ENCODE peak calls at places on chromosome 9, in nine cellular contexts. F is epithelial cell of esophagus, L is cardiac muscle cell, Q is aorta, N is hepatocyte, I is AG10803, M is PC-3, W is HFF-Myc, B is choroid plexus epithelial cell. Y is an unnamed sample.

GRCh38 chr9:117278020-117278419 is 136.8 kb downstream of the ASTN2 start:
- DNase-seq in F (no peak), L (no peak), Q (no peak), N (no peak), I (no peak), M (no peak), W (no peak), B (no peak), Y (no peak)

GRCh38 chr9:71734953-71735352 is 33.4 kb downstream of the CEMIP2 start:
- DNase-seq in F (no peak), L (no peak), Q (no peak), N (no peak), I (no peak), M (no peak), W (no peak), B (no peak), Y (no peak)

GRCh38 chr9:21688108-21689102 is 114.0 kb upstream of the MTAP start:
- DNase-seq in F (peak; percentile 87), L (no peak), Q (no peak), N (no peak), I (peak; percentile 98), M (peak; percentile 84), W (peak; percentile 47), B (peak; percentile 70), Y (peak; percentile 96)

GRCh38 chr9:122338989-122339388 is 31.8 kb upstream of the PTGS1 start:
- DNase-seq in F (no peak), L (no peak), Q (no peak), N (no peak), I (peak; percentile 14), M (no peak), W (no peak), B (no peak), Y (no peak)

GRCh38 chr9:33817327-33818166 is 587 bp downstream of the UBE2R2 start:
- DNase-seq in F (peak; percentile 55), L (peak; percentile 77), Q (no peak), N (peak; percentile 75), I (peak; percentile 74), M (peak; percentile 44), W (peak; percentile 25), B (peak; percentile 78), Y (peak; percentile 68)

GRCh38 chr9:115590016-115590415 is 472.1 kb upstream of the TNC start:
- DNase-seq in F (peak; percentile 75), L (no peak), Q (no peak), N (peak; percentile 41), I (peak; percentile 98), M (peak; percentile 79), W (peak; percentile 66), B (peak; percentile 94), Y (peak; percentile 99)

GRCh38 chr9:90830977-90831376 is 29.4 kb downstream of the SYK start:
- DNase-seq in F (no peak), L (no peak), Q (no peak), N (no peak), I (no peak), M (no peak), W (no peak), B (no peak), Y (no peak)

GRCh38 chr9:123926986-123927385 is 2.9 kb downstream of the DENND1A start:
- DNase-seq in F (no peak), L (no peak), Q (no peak), N (no peak), I (no peak), M (no peak), W (no peak), B (no peak), Y (no peak)

GRCh38 chr9:131238402-131239021 is 37.8 kb downstream of the FAM78A start:
- DNase-seq in F (no peak), L (peak; percentile 93), Q (no peak), N (no peak), I (peak; percentile 40), M (no peak), W (no peak), B (peak; percentile 44), Y (no peak)

GRCh38 chr9:5851445-5851844 is 18.5 kb upstream of the ERMP1 start:
- DNase-seq in F (peak; percentile 95), L (no peak), Q (no peak), N (peak; percentile 52), I (peak; percentile 67), M (peak; percentile 57), W (no peak), B (peak; percentile 95), Y (peak; percentile 63)

GRCh38 chr9:135588371-135588770 is 26.8 kb downstream of the PAEP start:
- DNase-seq in F (no peak), L (no peak), Q (peak; percentile 57), N (peak; percentile 3), I (no peak), M (no peak), W (no peak), B (no peak), Y (no peak)

GRCh38 chr9:86854898-86855523 is 92.3 kb downstream of the GAS1 start:
- DNase-seq in F (peak; percentile 48), L (peak; percentile 76), Q (no peak), N (peak; percentile 74), I (peak; percentile 90), M (peak; percentile 18), W (peak; percentile 95), B (peak; percentile 99), Y (peak; percentile 77)

GRCh38 chr9:99105152-99106043 is 485 bp downstream of the TGFBR1 start:
- DNase-seq in F (peak; percentile 72), L (peak; percentile 85), Q (peak; percentile 93), N (peak; percentile 90), I (peak; percentile 85), M (peak; percentile 50), W (no peak), B (peak; percentile 78), Y (peak; percentile 75)

GRCh38 chr9:108553111-108553635 is 302.6 kb downstream of the ACTL7B start:
- DNase-seq in F (peak; percentile 83), L (no peak), Q (no peak), N (no peak), I (no peak), M (no peak), W (no peak), B (no peak), Y (no peak)

GRCh38 chr9:79633558-79633957 is 61.8 kb downstream of the TLE4 start:
- DNase-seq in F (no peak), L (no peak), Q (no peak), N (no peak), I (no peak), M (no peak), W (no peak), B (no peak), Y (no peak)

DNA sequence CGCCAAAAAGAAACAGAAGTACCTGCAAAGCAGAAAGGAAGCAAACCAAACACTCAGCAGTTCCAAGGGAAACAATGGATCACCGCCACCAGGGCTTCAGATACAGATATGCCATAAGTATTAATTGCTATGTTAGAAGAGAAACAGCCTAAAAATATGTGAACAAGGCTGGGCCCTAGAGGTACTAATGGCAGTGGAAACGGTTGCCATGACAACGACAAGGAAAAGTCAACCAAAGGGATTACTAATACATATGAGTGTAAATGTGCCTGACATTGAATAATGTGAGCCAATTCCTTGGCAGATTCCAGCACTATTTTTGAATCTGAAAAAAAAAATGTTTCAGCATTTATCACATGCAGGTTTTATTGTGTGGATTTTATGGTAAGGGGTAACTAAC is 75.0 kb downstream of the CAVIN4 start:
- DNase-seq in F (no peak), L (no peak), Q (no peak), N (no peak), I (no peak), M (no peak), W (no peak), B (no peak), Y (no peak)
- H3K4me3 ChIP-seq in F (no peak overlapping the region), L (no peak overlapping the region), Q (no peak overlapping the region), N (no peak overlapping the region), I (no peak overlapping the region), M (no peak overlapping the region), W (no peak overlapping the region), B (no peak overlapping the region), Y (no peak overlapping the region)

GRCh38 chr9:113501129-113501686 is 37.7 kb downstream of the RGS3 start:
- DNase-seq in F (no peak), L (no peak), Q (no peak), N (no peak), I (no peak), M (no peak), W (no peak), B (no peak), Y (no peak)
- H3K4me3 ChIP-seq in F (no peak overlapping the region), L (no peak overlapping the region), Q (no peak overlapping the region), N (no peak overlapping the region), I (no peak overlapping the region), M (no peak overlapping the region), W (no peak overlapping the region), B (no peak overlapping the region), Y (no peak overlapping the region)

GRCh38 chr9:126745574-126746411 is 59.0 kb upstream of the ZBTB43 start:
- DNase-seq in F (no peak), L (no peak), Q (no peak), N (no peak), I (no peak), M (no peak), W (no peak), B (no peak), Y (no peak)
- H3K4me3 ChIP-seq in F (no peak overlapping the region), L (no peak overlapping the region), Q (no peak overlapping the region), N (no peak overlapping the region), I (no peak overlapping the region), M (no peak overlapping the region), W (no peak overlapping the region), B (no peak overlapping the region), Y (no peak overlapping the region)

GRCh38 chr9:737400-738120 is 103.9 kb upstream of the DMRT1 start:
- DNase-seq in F (no peak), L (no peak), Q (no peak), N (no peak), I (peak; percentile 44), M (no peak), W (no peak), B (no peak), Y (no peak)
- H3K4me3 ChIP-seq in F (no peak overlapping the region), L (no peak overlapping the region), Q (no peak overlapping the region), N (no peak overlapping the region), I (no peak overlapping the region), M (no peak overlapping the region), W (no peak overlapping the region), B (no peak overlapping the region), Y (no peak overlapping the region)